ENCODE peak calls at places on chromosomes 7 and 10, in four cellular contexts. One of them, this sample, is unnamed. For H3K27me3, the result is how much of the 10 kb centered on the place peaks cover.

GRCh38 chr10:119940487-119940886 is 48.0 kb downstream of the SEC23IP start:
- DNase-seq in Peyer's patch: no peak
- DNase-seq in SJSA1: peak
- DNase-seq in testis: no peak
- DNase-seq in this sample: no peak

GRCh38 chr10:114611617-114612016 is 46.5 kb downstream of the ABLIM1 start:
- DNase-seq in SJSA1: no peak
- DNase-seq in Peyer's patch: no peak
- DNase-seq in testis: no peak
- DNase-seq in this sample: no peak

GRCh38 chr7:131057015-131057518 is 270.6 kb upstream of the MKLN1 start:
- DNase-seq in Peyer's patch: peak
- DNase-seq in SJSA1: peak
- DNase-seq in testis: no peak
- DNase-seq in this sample: peak

GRCh38 chr7:133428876-133429275 is 176.0 kb downstream of the EXOC4 start:
- DNase-seq in testis: no peak
- DNase-seq in Peyer's patch: no peak
- DNase-seq in SJSA1: no peak
- DNase-seq in this sample: no peak

GRCh38 chr7:97457054-97457453 is 274.8 kb upstream of the TAC1 start:
- DNase-seq in SJSA1: no peak
- DNase-seq in Peyer's patch: no peak
- DNase-seq in testis: no peak
- DNase-seq in this sample: no peak

GRCh38 chr10:133336131-133337078 is at the start of gene CALY:
- DNase-seq in testis: peak
- DNase-seq in Peyer's patch: peak
- DNase-seq in SJSA1: no peak
- DNase-seq in this sample: no peak

GRCh38 chr7:140902305-140902953 is 22.3 kb downstream of the BRAF start:
- DNase-seq in SJSA1: no peak
- DNase-seq in testis: no peak
- DNase-seq in Peyer's patch: no peak
- DNase-seq in this sample: no peak

GRCh38 chr7:76071316-76072242 is 23.7 kb downstream of the MDH2 start:
- DNase-seq in Peyer's patch: no peak
- DNase-seq in testis: peak
- DNase-seq in SJSA1: no peak
- DNase-seq in this sample: no peak

GRCh38 chr7:48868916-48869315 is 55.4 kb upstream of the CDC14C start:
- DNase-seq in testis: no peak
- DNase-seq in Peyer's patch: no peak
- DNase-seq in SJSA1: no peak
- DNase-seq in this sample: no peak

GRCh38 chr7:46032936-46033335 is 111.9 kb upstream of the IGFBP3 start:
- DNase-seq in Peyer's patch: no peak
- DNase-seq in SJSA1: peak
- DNase-seq in testis: no peak
- DNase-seq in this sample: no peak

GRCh38 chr10:31581741-31582323 is 262.8 kb downstream of the ZEB1 start:
- DNase-seq in Peyer's patch: no peak
- DNase-seq in testis: no peak
- DNase-seq in SJSA1: no peak
- DNase-seq in this sample: no peak

GRCh38 chr10:102418612-102419560 is at the start of gene PSD:
- DNase-seq in testis: no peak
- DNase-seq in Peyer's patch: no peak
- DNase-seq in SJSA1: no peak
- DNase-seq in this sample: no peak

GRCh38 chr7:46534593-46535271 is 613.7 kb upstream of the IGFBP3 start:
- DNase-seq in testis: no peak
- DNase-seq in SJSA1: peak
- DNase-seq in Peyer's patch: no peak
- DNase-seq in this sample: peak

GRCh38 chr10:126373982-126374381 is 14.3 kb downstream of the ADAM12 start:
- DNase-seq in SJSA1: no peak
- DNase-seq in Peyer's patch: no peak
- DNase-seq in testis: no peak
- DNase-seq in this sample: no peak

GRCh38 chr7:294440-295154 is 4.6 kb downstream of the FOXL3 start:
- DNase-seq in SJSA1: no peak
- DNase-seq in testis: no peak
- DNase-seq in Peyer's patch: no peak
- DNase-seq in this sample: no peak
- H3K27me3 ChIP-seq in SJSA1: under half
- H3K27me3 ChIP-seq in testis: under half
- H3K27me3 ChIP-seq in Peyer's patch: under half
- H3K27me3 ChIP-seq in this sample: under half

GRCh38 chr7:42475082-42475481 is 238.1 kb upstream of the GLI3 start:
- DNase-seq in SJSA1: no peak
- DNase-seq in Peyer's patch: no peak
- DNase-seq in testis: no peak
- DNase-seq in this sample: no peak
- H3K27me3 ChIP-seq in SJSA1: under half
- H3K27me3 ChIP-seq in Peyer's patch: under half
- H3K27me3 ChIP-seq in testis: under half
- H3K27me3 ChIP-seq in this sample: under half

GRCh38 chr10:26586211-26586610 is 111.3 kb upstream of the PDSS1 start:
- DNase-seq in SJSA1: no peak
- DNase-seq in Peyer's patch: no peak
- DNase-seq in testis: no peak
- DNase-seq in this sample: no peak
- H3K27me3 ChIP-seq in SJSA1: under half
- H3K27me3 ChIP-seq in Peyer's patch: under half
- H3K27me3 ChIP-seq in testis: under half
- H3K27me3 ChIP-seq in this sample: under half

GRCh38 chr10:14330390-14331071 is at the start of gene FRMD4A:
- DNase-seq in Peyer's patch: no peak
- DNase-seq in testis: no peak
- DNase-seq in SJSA1: no peak
- DNase-seq in this sample: no peak

GRCh38 chr10:14326581-14326980 is 4.1 kb downstream of the FRMD4A start:
- DNase-seq in Peyer's patch: no peak
- DNase-seq in SJSA1: no peak
- DNase-seq in testis: no peak
- DNase-seq in this sample: no peak

GRCh38 chr10:14327535-14327934 is 3.2 kb downstream of the FRMD4A start:
- DNase-seq in Peyer's patch: no peak
- DNase-seq in SJSA1: peak
- DNase-seq in testis: no peak
- DNase-seq in this sample: no peak

GRCh38 chr10:14328881-14329280 is 1.8 kb downstream of the FRMD4A start:
- DNase-seq in Peyer's patch: no peak
- DNase-seq in testis: no peak
- DNase-seq in SJSA1: no peak
- DNase-seq in this sample: no peak

DNA sequence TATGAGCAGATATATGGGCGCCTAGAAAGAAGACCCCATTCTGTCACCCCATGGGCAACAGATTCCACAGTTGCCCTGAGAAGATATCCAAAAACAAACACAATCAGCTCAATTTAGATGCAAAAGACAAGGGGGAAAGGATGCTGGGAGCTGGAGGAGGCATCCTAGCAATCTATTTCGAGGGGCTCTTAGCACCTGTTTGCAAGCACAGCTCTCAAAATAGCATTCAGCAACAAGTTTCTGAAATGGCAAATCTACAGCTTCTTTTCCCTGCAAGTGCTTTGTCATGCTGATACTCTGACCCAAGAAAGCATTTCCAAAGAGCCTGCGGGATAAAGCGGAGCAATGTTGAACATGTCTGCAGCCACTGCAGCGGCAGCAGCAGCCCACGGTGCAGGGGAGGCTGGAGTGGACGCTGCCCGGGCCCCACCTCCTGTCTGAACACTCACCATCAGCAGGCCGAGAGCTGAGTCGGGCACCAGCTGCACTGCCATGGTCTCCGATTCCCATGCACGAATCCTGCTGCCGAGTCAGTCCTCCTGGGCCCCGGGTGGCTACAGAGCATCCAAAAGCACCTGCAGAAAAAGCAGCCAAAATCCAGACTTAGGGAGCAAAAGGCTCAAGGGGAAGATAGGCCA is 996 bp downstream of the FRMD4A start:
- DNase-seq in Peyer's patch: no peak
- DNase-seq in testis: no peak
- DNase-seq in SJSA1: no peak
- DNase-seq in this sample: no peak
- H3K27me3 ChIP-seq in Peyer's patch: under half
- H3K27me3 ChIP-seq in testis: under half
- H3K27me3 ChIP-seq in SJSA1: under half
- H3K27me3 ChIP-seq in this sample: under half

DNA sequence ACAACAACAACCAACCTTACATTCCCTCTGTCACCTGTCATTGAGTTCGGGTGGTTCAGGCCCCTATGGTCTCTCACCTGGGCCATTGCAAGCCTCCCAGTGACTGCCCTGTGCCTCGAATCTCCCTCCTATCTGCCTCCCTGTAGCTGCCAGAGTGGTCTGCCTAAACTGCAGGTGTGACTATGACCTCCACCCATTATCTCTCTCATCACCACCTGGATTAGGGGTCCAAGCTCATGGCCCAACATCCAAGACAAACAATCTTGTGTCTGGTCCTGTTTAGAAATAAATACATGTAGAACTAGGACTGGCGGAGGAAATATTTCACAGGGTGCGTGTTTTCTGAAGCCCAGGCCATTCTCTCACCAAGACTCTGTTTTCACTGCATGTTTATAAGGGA is 146.6 kb downstream of the HERPUD2 start:
- DNase-seq in Peyer's patch: no peak
- DNase-seq in SJSA1: no peak
- DNase-seq in testis: no peak
- DNase-seq in this sample: no peak
- H3K27me3 ChIP-seq in Peyer's patch: under half
- H3K27me3 ChIP-seq in SJSA1: under half
- H3K27me3 ChIP-seq in testis: under half
- H3K27me3 ChIP-seq in this sample: under half

GRCh38 chr10:62726142-62726541 is 78.4 kb upstream of the ADO start:
- DNase-seq in Peyer's patch: no peak
- DNase-seq in testis: no peak
- DNase-seq in SJSA1: no peak
- DNase-seq in this sample: no peak
- H3K27me3 ChIP-seq in Peyer's patch: under half
- H3K27me3 ChIP-seq in testis: under half
- H3K27me3 ChIP-seq in SJSA1: under half
- H3K27me3 ChIP-seq in this sample: under half

DNA sequence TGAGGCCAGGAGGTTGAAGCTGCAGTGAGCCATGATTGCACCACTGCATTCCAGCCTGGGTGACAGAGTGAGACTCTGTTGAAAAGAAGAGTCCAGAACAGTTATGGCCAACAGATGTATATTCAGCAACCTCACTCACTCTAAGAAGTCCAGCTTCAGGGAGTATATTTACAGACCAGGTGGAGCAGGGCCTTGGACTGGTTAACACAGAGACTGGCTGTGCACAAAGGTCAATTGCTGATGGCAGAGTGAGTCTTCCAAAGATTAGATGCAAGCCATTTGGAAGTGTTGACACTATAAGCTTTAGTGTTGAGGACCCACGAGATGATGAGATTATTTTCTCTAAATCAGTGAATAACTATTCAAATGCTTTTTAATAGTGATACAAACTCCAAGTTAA is 24.9 kb downstream of the CLRN3 start:
- DNase-seq in testis: no peak
- DNase-seq in Peyer's patch: no peak
- DNase-seq in SJSA1: no peak
- DNase-seq in this sample: no peak
- H3K27me3 ChIP-seq in testis: under half
- H3K27me3 ChIP-seq in Peyer's patch: under half
- H3K27me3 ChIP-seq in SJSA1: under half
- H3K27me3 ChIP-seq in this sample: under half

This sample was measured in colonic mucosa.